ENCODE peak calls at places on chromosomes 5 and 9, in ten cellular contexts. X is fibroblast of villous mesenchyme, H is GM13976, Z is progenitor cell of endocrine pancreas, V is lower leg skin, U is thoracic aorta, F is fibroblast of lung, E is lower lobe of right lung, Q is glutamatergic neuron, N is IMR-90. C is an unnamed sample.

GRCh38 chr5:28403846-28404245 is 1365.5 kb upstream of the CDH9 start:
- DNase-seq in X (no peak), H (no peak), Z (no peak), V (no peak), U (no peak), F (no peak), E (no peak), Q (no peak), N (no peak), C (no peak)

GRCh38 chr9:698937-699336 is 142.6 kb upstream of the DMRT1 start:
- DNase-seq in X (peak), H (no peak), Z (no peak), V (no peak), U (no peak), F (no peak), E (no peak), Q (no peak), N (no peak), C (no peak)

GRCh38 chr5:174147551-174147950 is 102.0 kb downstream of the NSG2 start:
- DNase-seq in X (no peak), H (no peak), Z (no peak), V (peak), U (no peak), F (no peak), E (no peak), Q (no peak), N (no peak), C (no peak)

GRCh38 chr9:69012690-69013403 is 1.1 kb downstream of the PRKACG start:
- DNase-seq in X (no peak), H (peak), Z (no peak), V (peak), U (no peak), F (no peak), E (no peak), Q (no peak), N (no peak), C (no peak)

GRCh38 chr5:140322751-140323731 is 20.1 kb upstream of the PFDN1 start:
- DNase-seq in X (peak), H (no peak), Z (no peak), V (peak), U (peak), F (peak), E (no peak), Q (no peak), N (peak), C (no peak)

GRCh38 chr9:135969064-135969683 is 8.0 kb upstream of the UBAC1 start:
- DNase-seq in X (peak), H (no peak), Z (no peak), V (no peak), U (no peak), F (peak), E (no peak), Q (no peak), N (peak), C (no peak)

GRCh38 chr5:109927639-109928038 is 237.9 kb downstream of the MAN2A1 start:
- DNase-seq in X (no peak), H (no peak), Z (no peak), V (no peak), U (no peak), F (no peak), E (no peak), Q (no peak), N (no peak), C (no peak)

GRCh38 chr5:92850886-92851285 is 730.1 kb downstream of the NR2F1-AS1 start:
- DNase-seq in X (no peak), H (no peak), Z (no peak), V (no peak), U (no peak), F (peak), E (no peak), Q (no peak), N (peak), C (no peak)

GRCh38 chr5:34503379-34504346 is 152.5 kb upstream of the RAI14 start:
- DNase-seq in X (no peak), H (no peak), Z (no peak), V (no peak), U (no peak), F (no peak), E (no peak), Q (no peak), N (no peak), C (no peak)

GRCh38 chr5:84249918-84250635 is 134.6 kb downstream of the EDIL3 start:
- DNase-seq in X (peak), H (no peak), Z (no peak), V (no peak), U (no peak), F (peak), E (no peak), Q (peak), N (peak), C (no peak)

GRCh38 chr5:157327771-157328170 is 61.8 kb downstream of the CYFIP2 start:
- DNase-seq in X (no peak), H (no peak), Z (no peak), V (no peak), U (no peak), F (no peak), E (no peak), Q (no peak), N (no peak), C (no peak)

GRCh38 chr5:96199713-96200183 is 233.3 kb downstream of the PCSK1 start:
- DNase-seq in X (no peak), H (no peak), Z (no peak), V (no peak), U (no peak), F (no peak), E (no peak), Q (no peak), N (no peak), C (no peak)

GRCh38 chr9:127555830-127556820 is 56.0 kb upstream of the STXBP1 start:
- DNase-seq in X (peak), H (no peak), Z (no peak), V (peak), U (peak), F (peak), E (peak), Q (no peak), N (peak), C (peak)

GRCh38 chr5:145681216-145681615 is 153.9 kb downstream of the PRELID2 start:
- DNase-seq in X (no peak), H (no peak), Z (no peak), V (no peak), U (no peak), F (no peak), E (no peak), Q (no peak), N (no peak), C (no peak)

GRCh38 chr5:7801898-7802614 is 48.9 kb downstream of the CFAP90 start:
- DNase-seq in X (no peak), H (no peak), Z (no peak), V (no peak), U (no peak), F (no peak), E (no peak), Q (no peak), N (no peak), C (no peak)

GRCh38 chr5:38796000-38796738 is 49.6 kb upstream of the OSMR start:
- DNase-seq in X (no peak), H (no peak), Z (no peak), V (peak), U (no peak), F (no peak), E (no peak), Q (no peak), N (peak), C (no peak)

GRCh38 chr5:91419571-91420537 is 36.7 kb upstream of the ARRDC3 start:
- DNase-seq in X (peak), H (peak), Z (peak), V (peak), U (no peak), F (peak), E (peak), Q (peak), N (peak), C (peak)

GRCh38 chr9:7297521-7297920 is 502.1 kb downstream of the DMAC1 start:
- DNase-seq in X (no peak), H (no peak), Z (no peak), V (no peak), U (no peak), F (no peak), E (no peak), Q (no peak), N (no peak), C (no peak)

GRCh38 chr5:84406111-84406510 is 21.4 kb upstream of the EDIL3 start:
- DNase-seq in X (no peak), H (no peak), Z (no peak), V (no peak), U (no peak), F (no peak), E (no peak), Q (no peak), N (no peak), C (no peak)

GRCh38 chr9:84504360-84504759 is 163.8 kb upstream of the SLC28A3 start:
- DNase-seq in X (no peak), H (no peak), Z (no peak), V (no peak), U (no peak), F (no peak), E (no peak), Q (no peak), N (no peak), C (no peak)

GRCh38 chr9:32986971-32987370 is 14.5 kb downstream of the APTX start:
- DNase-seq in X (no peak), H (no peak), Z (no peak), V (no peak), U (no peak), F (no peak), E (no peak), Q (no peak), N (peak), C (no peak)

GRCh38 chr9:135526089-135526729 is 5.0 kb downstream of the LCN1 start:
- DNase-seq in X (no peak), H (no peak), Z (no peak), V (peak), U (no peak), F (no peak), E (peak), Q (no peak), N (no peak), C (peak)

GRCh38 chr9:7936201-7936600 is 136.6 kb upstream of the DMAC1 start:
- DNase-seq in X (no peak), H (no peak), Z (no peak), V (no peak), U (no peak), F (no peak), E (no peak), Q (no peak), N (no peak), C (no peak)

GRCh38 chr5:168878121-168878520 is 299.0 kb upstream of the PANK3 start:
- DNase-seq in X (no peak), H (no peak), Z (no peak), V (no peak), U (no peak), F (no peak), E (no peak), Q (no peak), N (no peak), C (no peak)

GRCh38 chr9:104177003-104177611 is 83.0 kb downstream of the SMC2 start:
- DNase-seq in X (no peak), H (no peak), Z (no peak), V (no peak), U (no peak), F (no peak), E (no peak), Q (no peak), N (no peak), C (no peak)

GRCh38 chr9:132769895-132770774 is 99.9 kb downstream of the GTF3C4 start:
- DNase-seq in X (peak), H (peak), Z (peak), V (peak), U (no peak), F (peak), E (peak), Q (peak), N (peak), C (peak)

GRCh38 chr9:97983524-97984187 is 515 bp downstream of the ANP32B start:
- DNase-seq in X (peak), H (peak), Z (peak), V (no peak), U (no peak), F (peak), E (peak), Q (peak), N (peak), C (no peak)

GRCh38 chr9:137762414-137763061 is 115.0 kb upstream of the CACNA1B start:
- DNase-seq in X (peak), H (peak), Z (no peak), V (no peak), U (no peak), F (peak), E (no peak), Q (no peak), N (peak), C (no peak)

GRCh38 chr5:27911216-27911615 is 872.8 kb upstream of the CDH9 start:
- DNase-seq in X (no peak), H (no peak), Z (no peak), V (no peak), U (no peak), F (no peak), E (no peak), Q (no peak), N (no peak), C (no peak)

GRCh38 chr5:65062684-65063083 is 294.0 kb downstream of the CWC27 start:
- DNase-seq in X (peak), H (no peak), Z (no peak), V (no peak), U (peak), F (peak), E (no peak), Q (no peak), N (peak), C (no peak)

GRCh38 chr5:73633060-73633459 is 7.1 kb downstream of the ARHGEF28 start:
- DNase-seq in X (no peak), H (no peak), Z (no peak), V (no peak), U (no peak), F (no peak), E (no peak), Q (no peak), N (no peak), C (no peak)
- TF ChIP-seq CTCF in X (no peak), H (no peak), Z (no peak), V (no peak), U (no peak), F (no peak), E (no peak), Q (no peak), N (no peak), C (no peak)

GRCh38 chr5:118042076-118042475 is 946.3 kb downstream of the DTWD2 start:
- DNase-seq in X (no peak), H (no peak), Z (no peak), V (no peak), U (no peak), F (peak), E (no peak), Q (no peak), N (no peak), C (no peak)
- TF ChIP-seq CTCF in X (peak), H (no peak), Z (peak), V (no peak), U (no peak), F (peak), E (no peak), Q (peak), N (no peak), C (no peak)

GRCh38 chr5:73944581-73944980 is 318.6 kb downstream of the ARHGEF28 start:
- DNase-seq in X (no peak), H (no peak), Z (no peak), V (no peak), U (no peak), F (no peak), E (no peak), Q (no peak), N (no peak), C (no peak)

GRCh38 chr5:73946926-73947455 is 321.0 kb downstream of the ARHGEF28 start:
- DNase-seq in X (no peak), H (no peak), Z (no peak), V (no peak), U (no peak), F (no peak), E (no peak), Q (no peak), N (no peak), C (no peak)

GRCh38 chr5:73943375-73943774 is 317.4 kb downstream of the ARHGEF28 start:
- DNase-seq in X (no peak), H (no peak), Z (no peak), V (no peak), U (no peak), F (no peak), E (no peak), Q (no peak), N (no peak), C (no peak)

GRCh38 chr5:73946278-73946677 is 320.3 kb downstream of the ARHGEF28 start:
- DNase-seq in X (no peak), H (no peak), Z (no peak), V (no peak), U (no peak), F (no peak), E (no peak), Q (no peak), N (no peak), C (no peak)

DNA sequence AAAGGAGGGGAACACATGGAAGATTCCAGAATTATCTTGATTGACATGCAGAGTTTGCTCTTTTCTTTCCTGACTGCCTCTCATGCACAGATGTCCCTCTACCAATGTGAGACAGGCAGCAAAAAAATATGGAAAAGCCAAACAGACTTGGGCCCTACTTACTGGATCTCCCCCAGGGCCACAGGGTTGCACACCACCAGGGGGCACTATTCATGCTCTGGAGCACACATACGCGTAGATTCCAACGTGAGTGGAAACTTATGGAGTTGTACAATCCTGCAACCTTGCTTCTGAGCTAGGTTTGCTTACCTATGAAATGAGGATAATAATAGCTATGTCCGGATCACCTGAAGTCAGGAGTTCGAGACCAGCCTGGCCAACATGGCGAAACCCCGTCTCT is 319.5 kb downstream of the ARHGEF28 start:
- DNase-seq in X (no peak), H (no peak), Z (no peak), V (no peak), U (no peak), F (no peak), E (no peak), Q (no peak), N (no peak), C (no peak)
- TF ChIP-seq CTCF in X (peak), H (no peak), Z (peak), V (no peak), U (no peak), F (no peak), E (peak), Q (peak), N (no peak), C (no peak)

DNA sequence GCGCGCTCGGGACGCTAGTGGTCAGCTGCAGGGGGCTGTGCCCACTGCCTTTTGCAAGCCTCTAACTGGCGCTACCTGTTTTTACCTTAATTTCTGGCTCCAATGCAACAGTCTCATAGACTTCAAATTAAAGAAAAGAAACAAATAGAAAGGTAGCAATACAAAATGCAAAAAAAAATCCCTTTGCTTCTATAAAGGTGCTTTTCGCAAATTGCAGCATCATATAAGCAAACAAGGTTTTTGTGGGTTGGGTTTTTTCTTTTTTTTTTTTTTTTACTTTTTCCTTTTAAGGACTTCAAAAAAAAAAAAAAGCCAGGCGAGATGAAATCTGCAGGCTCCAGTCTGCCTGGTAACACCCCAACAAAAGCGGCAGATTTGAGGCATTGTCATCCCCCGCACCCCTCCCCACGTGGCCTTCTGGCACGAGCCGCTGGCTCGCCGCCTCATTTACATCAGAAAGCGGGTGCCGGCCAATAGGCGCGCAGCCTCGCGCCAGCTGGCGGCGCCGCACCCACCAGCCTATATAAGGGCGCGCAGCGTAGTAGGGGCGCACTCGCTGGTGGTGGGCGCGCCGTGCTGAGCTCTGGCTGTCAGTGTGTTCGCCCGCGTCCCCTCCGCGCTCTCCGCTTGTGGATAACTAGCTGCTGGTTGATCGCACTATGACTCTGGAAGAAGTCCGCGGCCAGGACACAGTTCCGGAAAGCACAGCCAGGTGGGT is at the start of gene GADD45G:
- DNase-seq in X (peak), H (peak), Z (peak), V (peak), U (peak), F (peak), E (peak), Q (peak), N (peak), C (peak)
- TF ChIP-seq CTCF in X (no peak), H (no peak), Z (no peak), V (no peak), U (peak), F (no peak), E (peak), Q (no peak), N (no peak), C (no peak)

DNA sequence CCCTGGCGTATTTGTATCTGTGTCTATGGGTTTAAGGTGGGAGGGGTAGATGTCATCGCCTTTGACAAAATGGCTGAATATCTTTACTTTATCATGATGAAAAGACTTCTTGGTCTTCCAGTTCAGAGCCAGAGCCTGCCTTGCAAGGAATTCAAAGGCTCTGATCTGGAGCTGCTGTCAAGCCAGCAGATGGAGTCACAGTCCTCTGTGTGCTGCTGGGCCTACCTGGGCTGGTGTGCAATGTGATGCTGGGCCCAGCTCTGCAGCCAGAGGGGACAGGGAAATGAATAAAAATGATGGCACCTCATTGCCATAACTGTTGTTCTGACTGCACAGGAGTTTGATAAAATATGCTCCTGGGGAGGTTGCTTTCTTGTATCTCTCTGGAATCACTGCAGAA is 20.2 kb upstream of the HSPA9 start:
- DNase-seq in X (no peak), H (no peak), Z (no peak), V (no peak), U (no peak), F (no peak), E (no peak), Q (no peak), N (no peak), C (no peak)
- TF ChIP-seq CTCF in X (peak), H (peak), Z (peak), V (no peak), U (no peak), F (no peak), E (no peak), Q (no peak), N (peak), C (no peak)

DNA sequence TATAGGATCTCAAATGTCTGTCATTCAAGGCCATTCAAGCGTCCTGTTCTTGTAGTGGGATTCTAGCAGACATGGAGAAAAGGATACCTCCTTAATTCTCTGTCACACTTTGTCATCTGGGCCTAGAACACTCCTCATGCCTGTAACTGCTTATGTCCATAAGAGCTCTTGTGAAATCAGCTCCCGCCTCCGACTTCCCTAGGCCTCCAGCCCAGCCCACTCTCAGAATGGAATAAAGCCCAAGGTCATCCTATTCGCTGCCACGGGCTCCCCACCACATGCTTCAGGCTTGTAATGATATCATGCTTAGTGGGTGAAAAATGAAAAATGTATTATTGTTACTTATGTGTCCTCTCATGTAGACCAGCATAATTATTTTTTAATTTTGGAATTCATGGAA is 632.5 kb downstream of the ISL1 start:
- DNase-seq in X (no peak), H (no peak), Z (no peak), V (no peak), U (no peak), F (no peak), E (no peak), Q (no peak), N (no peak), C (no peak)
- TF ChIP-seq CTCF in X (no peak), H (no peak), Z (no peak), V (no peak), U (no peak), F (no peak), E (no peak), Q (no peak), N (no peak), C (no peak)

DNA sequence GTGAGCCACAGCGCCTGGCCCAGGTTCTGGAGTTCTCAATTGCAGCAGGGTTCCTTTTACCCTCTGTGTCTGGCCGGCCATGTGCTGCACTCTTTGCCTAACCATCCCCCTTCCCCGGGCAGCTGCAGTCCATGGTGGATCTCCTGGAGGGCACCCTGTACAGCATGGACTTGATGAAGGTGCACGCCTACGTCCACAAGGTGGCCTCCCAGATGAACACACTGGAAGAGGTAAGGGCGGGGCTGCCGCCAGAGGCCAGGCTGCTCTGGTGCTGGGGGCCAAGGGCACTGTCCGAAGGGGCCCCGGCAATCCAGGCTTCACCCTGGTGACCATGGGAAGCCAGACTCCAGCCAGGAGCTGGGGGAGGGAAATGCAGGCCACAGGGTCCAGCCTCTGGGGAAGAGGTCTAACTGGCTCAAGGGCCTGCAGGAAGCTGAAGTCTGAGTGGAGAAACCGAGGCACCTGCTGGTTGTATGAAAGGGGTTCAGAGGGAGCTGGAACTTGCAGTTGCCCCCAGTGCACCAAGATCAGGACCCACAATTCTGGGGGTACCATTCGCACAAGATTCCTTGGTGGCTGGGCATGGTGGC is 18.1 kb downstream of the OLFML2A start:
- DNase-seq in X (no peak), H (no peak), Z (no peak), V (no peak), U (no peak), F (no peak), E (no peak), Q (no peak), N (no peak), C (no peak)
- TF ChIP-seq CTCF in X (no peak), H (no peak), Z (peak), V (no peak), U (no peak), F (no peak), E (no peak), Q (no peak), N (no peak), C (no peak)

C was measured in omental fat pad.